ENCODE peak calls at places on chromosomes 16 and 17, in seven cellular contexts. Z is GM23248; L is heart right ventricle; F is neuronal stem cell; X is GM12878; G is effector memory CD4-positive, alpha-beta T cell; E is A549. R is an unnamed sample.

GRCh38 chr16:24508614-24509013 is 30.8 kb upstream of the RBBP6 start:
- DNase-seq in Z (peak), L (no peak), F (no peak), X (no peak), G (no peak), E (no peak), R (no peak)

GRCh38 chr17:36001862-36002603 is 680 bp upstream of the CCL15 start:
- DNase-seq in Z (no peak), L (no peak), F (no peak), X (no peak), G (no peak), E (no peak), R (no peak)

GRCh38 chr16:48105456-48105855 is 50.3 kb downstream of the ABCC12 start:
- DNase-seq in Z (no peak), L (no peak), F (no peak), X (no peak), G (no peak), E (no peak), R (no peak)

GRCh38 chr16:13808075-13808474 is 111.9 kb upstream of the ERCC4 start:
- DNase-seq in Z (no peak), L (no peak), F (no peak), X (no peak), G (no peak), E (no peak), R (no peak)

GRCh38 chr16:67120025-67120424 is 10.3 kb downstream of the PHAF1 start:
- DNase-seq in Z (no peak), L (no peak), F (no peak), X (no peak), G (no peak), E (no peak), R (no peak)

GRCh38 chr17:8393470-8394231 is 4.0 kb downstream of the RNF222 start:
- DNase-seq in Z (no peak), L (no peak), F (no peak), X (no peak), G (peak), E (no peak), R (no peak)

GRCh38 chr16:82699711-82700495 is 73.1 kb downstream of the CDH13 start:
- DNase-seq in Z (peak), L (peak), F (no peak), X (no peak), G (no peak), E (no peak), R (no peak)

GRCh38 chr16:53545433-53545832 is 42.4 kb upstream of the AKTIP start:
- DNase-seq in Z (no peak), L (no peak), F (no peak), X (no peak), G (peak), E (no peak), R (no peak)

GRCh38 chr16:88310796-88311605 is 71.8 kb upstream of the ZNF469 start:
- DNase-seq in Z (no peak), L (no peak), F (no peak), X (no peak), G (no peak), E (no peak), R (no peak)

GRCh38 chr17:57607553-57608120 is 137.5 kb downstream of the CCDC182 start:
- DNase-seq in Z (peak), L (no peak), F (no peak), X (no peak), G (no peak), E (no peak), R (no peak)

GRCh38 chr16:86199871-86200700 is 301.1 kb downstream of the IRF8 start:
- DNase-seq in Z (no peak), L (no peak), F (no peak), X (no peak), G (no peak), E (no peak), R (no peak)

GRCh38 chr17:57584050-57584551 is 161.0 kb downstream of the CCDC182 start:
- DNase-seq in Z (peak), L (no peak), F (no peak), X (no peak), G (no peak), E (no peak), R (no peak)

GRCh38 chr17:83000738-83001137 is 78.7 kb upstream of the METRNL start:
- DNase-seq in Z (no peak), L (no peak), F (no peak), X (no peak), G (no peak), E (no peak), R (no peak)

GRCh38 chr17:60077226-60077625 is 1.5 kb downstream of the HEATR6 start:
- DNase-seq in Z (no peak), L (no peak), F (no peak), X (no peak), G (no peak), E (no peak), R (no peak)

GRCh38 chr17:2954898-2955445 is 108.4 kb downstream of the OR1D5 start:
- DNase-seq in Z (peak), L (no peak), F (no peak), X (no peak), G (no peak), E (peak), R (no peak)

GRCh38 chr16:66740010-66740409 is 11.4 kb downstream of the DYNC1LI2 start:
- DNase-seq in Z (peak), L (no peak), F (peak), X (no peak), G (peak), E (peak), R (no peak)

GRCh38 chr17:259341-259976 is 78.0 kb upstream of the DOC2B start:
- DNase-seq in Z (no peak), L (no peak), F (no peak), X (no peak), G (no peak), E (no peak), R (no peak)

GRCh38 chr17:61221597-61222471 is 177.8 kb upstream of the TBX2 start:
- DNase-seq in Z (no peak), L (no peak), F (no peak), X (no peak), G (no peak), E (no peak), R (no peak)

GRCh38 chr17:35242158-35242804 is 591 bp upstream of the SLFN5 start:
- DNase-seq in Z (peak), L (peak), F (peak), X (no peak), G (peak), E (peak), R (peak)

GRCh38 chr16:2764718-2765117 is 12.3 kb downstream of the SRRM2 start:
- DNase-seq in Z (no peak), L (no peak), F (no peak), X (no peak), G (no peak), E (no peak), R (no peak)

DNA sequence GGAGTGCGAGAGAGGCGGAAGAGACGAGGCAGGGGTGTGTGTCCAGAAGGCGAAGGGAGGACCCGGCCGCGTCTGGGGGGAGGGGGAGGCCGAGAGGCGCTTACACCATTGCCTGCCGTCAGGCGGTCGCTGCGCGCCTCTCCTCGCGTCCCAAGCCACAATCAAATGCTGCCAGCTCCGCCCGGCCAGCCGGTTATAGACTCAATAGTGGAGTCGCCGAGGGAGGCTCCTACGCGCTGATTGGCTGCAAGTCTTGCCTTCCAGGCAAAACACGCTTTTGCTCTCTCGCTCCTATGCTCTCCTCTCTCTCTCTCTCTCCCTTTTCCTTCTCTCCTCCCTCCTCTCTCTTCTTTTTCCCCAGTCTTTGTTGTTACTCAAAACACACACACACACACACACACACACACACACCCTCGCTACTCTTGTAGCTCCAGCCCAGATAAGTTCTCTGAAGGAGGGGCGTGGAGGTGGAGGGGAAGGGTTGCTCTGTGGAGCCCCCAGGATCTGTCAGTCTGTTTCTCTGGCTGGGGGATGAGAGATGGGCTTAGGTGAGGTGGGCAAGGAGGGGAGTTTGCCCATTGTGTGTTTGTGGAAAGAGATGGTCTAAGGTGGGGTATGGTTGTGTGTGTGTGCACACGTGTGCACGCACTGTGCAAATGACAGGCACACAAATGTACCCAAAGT is at the start of gene DLX3:
- DNase-seq in Z (peak), L (peak), F (peak), X (no peak), G (no peak), E (peak), R (peak)
- H3K4me3 ChIP-seq in Z (peak), L (no peak), F (peak), X (no peak), G (peak), E (peak), R (peak)

DNA sequence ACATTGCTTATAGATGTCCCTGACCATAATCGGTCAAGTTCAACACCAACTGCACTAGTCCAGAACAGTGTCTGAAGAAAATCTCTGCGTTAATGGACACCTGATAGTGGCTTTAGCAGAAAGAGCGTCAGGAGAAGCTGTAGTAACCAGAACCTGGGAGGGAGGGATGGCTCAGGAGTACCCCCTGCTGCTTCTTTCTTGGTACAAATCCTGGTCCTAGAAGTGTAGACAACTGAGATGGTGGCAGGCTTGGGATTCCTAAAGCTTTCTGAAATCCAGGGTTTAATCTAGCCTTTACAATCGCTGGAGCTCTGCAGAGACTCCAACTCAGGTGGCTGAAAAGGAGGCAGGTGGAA is 5.4 kb downstream of the MAP3K14 start:
- DNase-seq in Z (no peak), L (no peak), F (no peak), X (no peak), G (no peak), E (no peak), R (no peak)
- H3K4me3 ChIP-seq in Z (no peak), L (no peak), F (no peak), X (peak), G (peak), E (peak), R (no peak)

DNA sequence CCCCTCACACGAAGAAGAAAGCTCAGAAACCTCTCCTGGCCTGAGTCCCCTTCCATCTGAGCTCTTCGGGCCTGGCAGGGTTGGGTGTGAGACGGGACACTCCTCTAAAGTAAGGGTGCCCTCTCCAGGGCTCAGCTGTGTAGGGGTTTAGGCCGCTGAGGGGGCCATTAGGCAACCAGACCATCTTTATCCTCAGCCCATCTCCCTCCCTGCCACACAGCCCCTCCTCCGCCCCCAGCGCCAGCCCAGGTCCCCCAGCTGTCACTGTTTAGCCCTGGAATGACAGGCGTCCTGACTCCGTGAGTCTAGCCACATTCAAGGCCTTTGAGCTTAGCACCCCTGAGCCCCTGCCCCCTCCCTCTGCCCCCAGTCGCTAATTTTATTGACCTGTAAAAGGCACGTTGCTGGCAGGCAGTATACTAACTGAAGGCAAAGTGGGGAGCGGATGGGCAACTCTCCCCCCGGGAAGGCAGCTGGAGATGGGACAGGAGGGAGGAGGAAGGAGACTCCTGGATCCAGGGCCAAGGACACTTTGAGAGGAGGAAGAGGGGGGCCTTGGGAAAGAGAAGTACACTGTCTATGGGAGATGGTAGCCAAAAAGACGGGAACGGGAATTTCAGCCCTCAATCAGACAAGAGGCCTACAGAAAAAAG is 600 bp upstream of the ZNF385C start:
- DNase-seq in Z (no peak), L (no peak), F (no peak), X (no peak), G (no peak), E (no peak), R (no peak)
- H3K4me3 ChIP-seq in Z (no peak), L (no peak), F (no peak), X (no peak), G (no peak), E (no peak), R (no peak)

DNA sequence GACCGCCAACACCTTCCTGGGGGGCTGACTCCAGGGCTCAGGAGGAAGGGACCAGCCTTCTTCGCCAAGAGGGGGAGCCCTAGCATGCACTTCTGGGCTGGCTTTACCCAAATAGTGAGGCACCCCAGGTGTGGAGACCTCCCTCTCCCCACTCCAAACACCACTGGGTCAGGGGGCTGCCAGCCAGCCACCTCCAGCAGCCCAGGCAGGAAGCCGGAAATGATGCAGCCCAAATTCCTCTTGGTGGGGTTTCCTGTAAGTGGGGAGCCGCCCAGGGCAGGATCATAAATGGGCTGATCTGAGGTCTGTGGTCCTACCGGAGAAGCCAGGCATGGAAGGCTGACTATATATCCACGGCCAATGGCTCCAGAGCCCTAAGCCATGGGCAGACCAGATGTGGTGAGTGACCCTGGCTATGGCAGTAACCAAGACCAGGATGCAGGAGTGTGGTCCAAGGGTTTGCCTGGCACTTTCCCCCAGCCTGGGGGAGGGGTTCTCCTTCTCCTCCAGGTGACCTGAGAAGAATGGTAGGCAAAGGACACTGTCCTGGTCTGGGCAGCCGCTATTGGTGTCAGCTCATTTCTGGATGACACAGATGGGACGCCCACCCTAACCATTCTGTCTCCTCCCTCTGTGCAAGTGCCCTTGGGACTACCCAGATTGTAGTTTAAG is 4.2 kb downstream of the GIT1 start:
- DNase-seq in Z (no peak), L (peak), F (no peak), X (no peak), G (peak), E (no peak), R (no peak)
- H3K4me3 ChIP-seq in Z (no peak), L (peak), F (no peak), X (no peak), G (no peak), E (no peak), R (no peak)

GRCh38 chr16:9061358-9061813 is 30.1 kb upstream of the HAPSTR1 start:
- DNase-seq in Z (peak), L (peak), F (no peak), X (no peak), G (no peak), E (no peak), R (no peak)
- H3K4me3 ChIP-seq in Z (no peak), L (no peak), F (no peak), X (no peak), G (no peak), E (no peak), R (no peak)

GRCh38 chr17:42760652-42761581 is at the start of gene RAMP2:
- DNase-seq in Z (peak), L (peak), F (no peak), X (no peak), G (no peak), E (peak), R (no peak)
- H3K4me3 ChIP-seq in Z (peak), L (peak), F (peak), X (peak), G (peak), E (peak), R (peak)

R was measured in tibial nerve.